ENCODE peak calls at places on chromosome 9, in nine cellular contexts. J is foreskin fibroblast, G is body of pancreas, U is heart right ventricle, T is GM13976, W is progenitor cell of endocrine pancreas, E is MCF 10A, P is lung, I is tibial nerve. B is an unnamed sample.

GRCh38 chr9:122213589-122214413 is 15.0 kb downstream of the LHX6 start:
- DNase-seq in J (no peak), G (peak), U (no peak), T (peak), W (peak), E (no peak), P (no peak), I (no peak), B (peak)

GRCh38 chr9:101977614-101978210 is 239.3 kb upstream of the GRIN3A start:
- DNase-seq in J (no peak), G (no peak), U (no peak), T (no peak), W (no peak), E (peak), P (no peak), I (no peak), B (no peak)

GRCh38 chr9:77707696-77708095 is 59.6 kb upstream of the GNA14 start:
- DNase-seq in J (peak), G (peak), U (peak), T (no peak), W (no peak), E (peak), P (peak), I (peak), B (no peak)

GRCh38 chr9:16487915-16488314 is 382.6 kb downstream of the BNC2 start:
- DNase-seq in J (no peak), G (no peak), U (no peak), T (no peak), W (no peak), E (no peak), P (no peak), I (no peak), B (no peak)

GRCh38 chr9:38036359-38037084 is 32.5 kb downstream of the SHB start:
- DNase-seq in J (peak), G (no peak), U (no peak), T (no peak), W (no peak), E (peak), P (no peak), I (no peak), B (no peak)

GRCh38 chr9:35801328-35802128 is 10.1 kb downstream of the NPR2 start:
- DNase-seq in J (no peak), G (no peak), U (no peak), T (no peak), W (no peak), E (no peak), P (no peak), I (no peak), B (no peak)

GRCh38 chr9:136345281-136346156 is 18.0 kb downstream of the DNLZ start:
- DNase-seq in J (peak), G (peak), U (peak), T (no peak), W (peak), E (peak), P (peak), I (peak), B (peak)

GRCh38 chr9:108410161-108410560 is 445.6 kb downstream of the ACTL7B start:
- DNase-seq in J (no peak), G (no peak), U (no peak), T (no peak), W (no peak), E (no peak), P (no peak), I (no peak), B (no peak)

GRCh38 chr9:86674475-86674874 is 272.8 kb downstream of the GAS1 start:
- DNase-seq in J (no peak), G (no peak), U (no peak), T (no peak), W (no peak), E (no peak), P (no peak), I (no peak), B (no peak)

GRCh38 chr9:69937358-69937757 is 106.3 kb upstream of the MAMDC2 start:
- DNase-seq in J (peak), G (no peak), U (no peak), T (no peak), W (no peak), E (no peak), P (no peak), I (no peak), B (no peak)

GRCh38 chr9:34403554-34404380 is 27.1 kb upstream of the MYORG start:
- DNase-seq in J (peak), G (peak), U (peak), T (peak), W (peak), E (peak), P (peak), I (peak), B (peak)

GRCh38 chr9:93725382-93725781 is 149.0 kb downstream of the PHF2 start:
- DNase-seq in J (no peak), G (no peak), U (no peak), T (no peak), W (no peak), E (no peak), P (no peak), I (no peak), B (no peak)

GRCh38 chr9:90025816-90026215 is 421.0 kb downstream of the GADD45G start:
- DNase-seq in J (no peak), G (no peak), U (no peak), T (no peak), W (no peak), E (peak), P (no peak), I (no peak), B (no peak)
- TF ChIP-seq CTCF in J (no peak), G (no peak), U (no peak), T (no peak), W (no peak), E (no peak), P (no peak), I (no peak), B (no peak)

GRCh38 chr9:82498918-82499317 is 510.3 kb downstream of the SPATA31D1 start:
- DNase-seq in J (no peak), G (no peak), U (peak), T (no peak), W (no peak), E (no peak), P (no peak), I (no peak), B (no peak)

GRCh38 chr9:82499337-82499736 is 510.8 kb downstream of the SPATA31D1 start:
- DNase-seq in J (no peak), G (no peak), U (no peak), T (no peak), W (no peak), E (no peak), P (no peak), I (no peak), B (no peak)

DNA sequence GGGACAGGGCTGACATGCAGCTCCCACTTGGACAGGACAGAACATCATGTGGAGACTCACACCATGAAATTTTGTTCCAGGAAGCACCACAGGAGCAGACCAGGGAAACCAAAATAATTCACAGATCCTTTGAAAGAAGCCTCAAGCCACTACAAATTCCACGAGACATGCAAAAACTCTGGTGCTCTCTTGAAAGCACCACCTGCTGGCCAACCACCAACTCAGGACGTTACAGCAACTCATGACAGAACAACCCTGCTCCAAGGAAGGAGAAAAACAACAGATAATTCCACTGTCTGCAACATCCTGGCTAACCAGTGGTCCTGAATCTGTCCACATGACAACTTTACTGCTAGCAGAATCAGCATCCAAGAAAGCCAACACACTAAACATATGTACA is 516.0 kb downstream of the SPATA31D1 start:
- DNase-seq in J (no peak), G (no peak), U (no peak), T (no peak), W (no peak), E (no peak), P (no peak), I (no peak), B (no peak)
- TF ChIP-seq CTCF in J (no peak), G (no peak), U (no peak), T (no peak), W (no peak), E (no peak), P (no peak), I (no peak), B (peak)

DNA sequence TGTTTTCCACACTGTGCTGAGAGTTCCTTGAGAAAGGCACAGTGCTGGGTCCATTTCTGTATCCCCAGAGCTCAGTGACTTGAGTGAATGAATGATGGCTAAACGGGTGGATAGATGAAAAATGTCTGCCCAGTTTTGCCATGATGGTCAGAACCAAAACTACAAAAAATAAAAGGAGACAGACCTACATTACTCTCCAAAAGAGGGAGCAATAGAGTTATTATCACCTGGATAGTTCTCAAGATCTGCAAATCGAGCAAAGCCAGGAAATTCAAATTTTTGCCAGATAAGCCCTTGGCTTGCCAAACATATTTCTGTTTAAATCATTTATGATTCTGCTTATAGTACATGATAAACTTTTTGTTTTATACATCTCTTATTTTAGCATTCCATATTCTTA is 214.2 kb upstream of the ZNF462 start:
- DNase-seq in J (no peak), G (no peak), U (no peak), T (no peak), W (no peak), E (peak), P (no peak), I (no peak), B (no peak)
- TF ChIP-seq CTCF in J (no peak), G (peak), U (peak), T (no peak), W (peak), E (peak), P (no peak), I (peak), B (no peak)

GRCh38 chr9:97985058-97985861 is 2.1 kb downstream of the ANP32B start:
- DNase-seq in J (peak), G (no peak), U (no peak), T (no peak), W (peak), E (peak), P (no peak), I (no peak), B (peak)
- TF ChIP-seq CTCF in J (no peak), G (no peak), U (no peak), T (no peak), W (peak), E (no peak), P (no peak), I (no peak), B (no peak)

GRCh38 chr9:13140843-13141592 is 138.5 kb downstream of the MPDZ start:
- DNase-seq in J (no peak), G (no peak), U (no peak), T (no peak), W (no peak), E (no peak), P (no peak), I (no peak), B (no peak)
- TF ChIP-seq CTCF in J (no peak), G (no peak), U (no peak), T (no peak), W (no peak), E (no peak), P (no peak), I (no peak), B (no peak)

GRCh38 chr9:6829027-6829426 is 71.3 kb downstream of the KDM4C start:
- DNase-seq in J (no peak), G (no peak), U (no peak), T (no peak), W (no peak), E (no peak), P (no peak), I (no peak), B (no peak)
- TF ChIP-seq CTCF in J (no peak), G (no peak), U (no peak), T (no peak), W (no peak), E (no peak), P (no peak), I (no peak), B (peak)

GRCh38 chr9:131303702-131304101 is 14.2 kb downstream of the PLPP7 start:
- DNase-seq in J (no peak), G (no peak), U (no peak), T (no peak), W (no peak), E (no peak), P (no peak), I (no peak), B (no peak)
- TF ChIP-seq CTCF in J (no peak), G (no peak), U (no peak), T (no peak), W (no peak), E (no peak), P (no peak), I (no peak), B (no peak)